ENCODE peak calls at places on chromosomes 7 and 10, in five cellular contexts. Y is HFF-Myc, I is transverse colon, H is AG09309, Q is adrenal gland. W is an unnamed sample.

GRCh38 chr10:29807407-29807806 is 172.6 kb upstream of the SVIL start:
- DNase-seq in Y (peak; percentile 58), I (no peak), H (peak; percentile 13), Q (no peak), W (peak; percentile 88)

GRCh38 chr10:47443145-47443544 is 40.8 kb downstream of the ANXA8 start:
- DNase-seq in Y (no peak), I (no peak), H (no peak), Q (no peak), W (no peak)

GRCh38 chr10:80078448-80079311 is at the start of gene TMEM254:
- DNase-seq in Y (peak; percentile 66), I (peak; percentile 94), H (peak; percentile 39), Q (peak; percentile 94), W (peak; percentile 88)

GRCh38 chr10:22693371-22693784 is 21.0 kb downstream of the PIP4K2A start:
- DNase-seq in Y (peak; percentile 58), I (no peak), H (no peak), Q (peak; percentile 46), W (peak; percentile 85)

GRCh38 chr7:128032605-128033235 is 1.5 kb upstream of the LRRC4 start:
- DNase-seq in Y (no peak), I (no peak), H (no peak), Q (peak; percentile 47), W (no peak)

GRCh38 chr10:18308600-18308999 is 168.4 kb downstream of the CACNB2 start:
- DNase-seq in Y (no peak), I (no peak), H (no peak), Q (no peak), W (peak; percentile 33)

GRCh38 chr7:120052884-120053382 is 220.0 kb upstream of the KCND2 start:
- DNase-seq in Y (no peak), I (peak; percentile 10), H (peak; percentile 46), Q (peak; percentile 84), W (peak; percentile 99)

GRCh38 chr10:56383806-56384205 is 22.7 kb upstream of the ZWINT start:
- DNase-seq in Y (no peak), I (no peak), H (no peak), Q (no peak), W (no peak)

GRCh38 chr10:14569274-14570060 is 205.2 kb downstream of the FAM107B start:
- DNase-seq in Y (no peak), I (peak; percentile 56), H (no peak), Q (no peak), W (no peak)

GRCh38 chr7:75937958-75938786 is 23.2 kb downstream of the POR start:
- DNase-seq in Y (peak; percentile 89), I (peak; percentile 26), H (peak; percentile 77), Q (peak; percentile 94), W (peak; percentile 99)

GRCh38 chr10:6607778-6608177 is 27.7 kb upstream of the PRKCQ start:
- DNase-seq in Y (peak; percentile 7), I (no peak), H (no peak), Q (peak; percentile 25), W (no peak)

GRCh38 chr10:100356067-100357017 is 9.3 kb downstream of the SCD start:
- DNase-seq in Y (no peak), I (no peak), H (no peak), Q (no peak), W (no peak)

GRCh38 chr7:17101207-17101696 is 197.2 kb upstream of the AHR start:
- DNase-seq in Y (no peak), I (no peak), H (no peak), Q (no peak), W (no peak)

GRCh38 chr10:28293238-28294168 is 9.4 kb downstream of the MPP7 start:
- DNase-seq in Y (no peak), I (no peak), H (no peak), Q (no peak), W (no peak)

GRCh38 chr10:2836921-2837662 is 230.3 kb upstream of the PFKP start:
- DNase-seq in Y (no peak), I (no peak), H (no peak), Q (no peak), W (no peak)

DNA sequence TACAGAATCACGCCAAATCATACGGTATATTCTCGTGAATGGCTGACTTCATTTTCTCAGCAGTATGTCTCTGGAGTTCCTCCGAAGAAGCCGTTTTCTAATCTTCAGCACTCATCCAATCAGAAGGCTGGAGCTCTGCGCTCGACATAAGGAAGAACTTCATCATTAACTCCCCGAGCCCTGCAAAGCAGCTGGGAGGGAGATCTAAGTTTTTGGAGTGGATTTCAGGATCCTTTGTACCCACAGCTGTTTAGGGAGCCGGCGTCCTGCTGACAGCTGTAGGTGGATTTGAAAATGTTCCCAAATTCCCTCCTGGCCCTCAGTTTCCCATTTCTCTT is 40.7 kb upstream of the SDK1 start:
- DNase-seq in Y (no peak), I (no peak), H (no peak), Q (no peak), W (peak; percentile 69)
- H3K4me3 ChIP-seq in Y (peak overlapping the region; percentile 41), I (peak overlapping the region; percentile 34), H (peak overlapping the region; percentile 24), Q (no peak overlapping the region), W (peak overlapping the region; percentile 66)

GRCh38 chr10:117553815-117554172 is 11.2 kb downstream of the EMX2 start:
- DNase-seq in Y (no peak), I (no peak), H (no peak), Q (no peak), W (no peak)

GRCh38 chr10:117553171-117553814 is 10.7 kb downstream of the EMX2 start:
- DNase-seq in Y (no peak), I (no peak), H (no peak), Q (no peak), W (no peak)

GRCh38 chr10:117552156-117552620 is 9.6 kb downstream of the EMX2 start:
- DNase-seq in Y (no peak), I (no peak), H (no peak), Q (no peak), W (no peak)

GRCh38 chr10:117551322-117552155 is 9.0 kb downstream of the EMX2 start:
- DNase-seq in Y (no peak), I (no peak), H (no peak), Q (no peak), W (no peak)

DNA sequence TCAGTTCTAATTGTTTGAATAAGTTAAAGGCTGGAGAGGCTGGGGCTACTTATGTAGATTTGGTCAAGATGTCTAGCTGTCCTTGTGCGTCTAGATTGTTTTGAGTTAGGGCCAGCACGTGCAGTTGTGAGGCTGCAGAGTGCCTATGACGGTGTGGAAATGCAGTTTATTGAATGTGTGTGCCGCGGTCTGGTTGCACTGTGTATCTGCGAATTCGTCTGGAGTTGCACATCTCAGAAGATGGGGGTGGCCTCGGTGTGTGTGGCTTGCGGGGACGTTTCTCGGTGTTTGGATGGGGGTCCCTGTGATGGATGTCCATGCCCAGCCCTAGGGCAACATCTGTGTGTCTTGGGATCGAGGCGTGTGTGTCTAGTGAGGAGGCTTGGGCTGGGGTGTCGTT is 10.2 kb downstream of the EMX2 start:
- DNase-seq in Y (no peak), I (no peak), H (no peak), Q (no peak), W (no peak)
- H3K4me3 ChIP-seq in Y (no peak overlapping the region), I (no peak overlapping the region), H (no peak overlapping the region), Q (no peak overlapping the region), W (no peak overlapping the region)

DNA sequence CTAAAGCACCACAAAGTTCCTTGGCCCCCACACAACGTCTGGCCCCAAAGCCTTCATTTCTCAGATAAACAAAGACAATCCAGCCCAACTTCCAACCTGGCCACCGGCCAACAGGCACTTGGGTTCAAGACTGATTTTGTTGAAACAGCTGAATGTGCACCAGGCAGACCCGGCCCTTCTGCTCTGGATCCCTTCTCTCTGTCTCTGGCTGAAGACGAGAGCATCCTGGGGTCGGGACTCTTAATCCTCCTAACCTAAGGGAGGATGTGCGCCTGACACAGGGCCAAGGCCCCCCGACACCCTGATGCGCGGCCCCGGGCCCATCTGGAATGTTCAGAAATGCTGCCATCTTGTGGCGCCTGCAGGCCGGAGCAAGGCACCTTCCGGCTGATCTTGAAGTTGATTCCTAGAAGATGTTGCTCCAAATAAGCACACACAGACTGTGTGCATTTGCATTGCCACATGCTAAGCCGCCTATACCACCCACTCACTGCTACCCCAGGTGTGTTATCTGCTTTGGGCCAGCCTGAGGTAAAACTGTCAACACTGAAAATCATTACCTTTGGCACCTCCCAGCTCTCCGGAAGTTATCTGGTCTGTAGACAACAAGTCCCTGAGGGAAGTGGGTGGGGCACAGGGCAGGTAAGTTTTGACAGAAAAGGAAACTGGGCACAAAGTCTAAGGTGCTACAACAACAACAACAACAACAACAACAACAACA is 98.4 kb upstream of the HABP2 start:
- DNase-seq in Y (no peak), I (peak; percentile 46), H (no peak), Q (peak; percentile 47), W (peak; percentile 45)
- H3K4me3 ChIP-seq in Y (no peak overlapping the region), I (no peak overlapping the region), H (no peak overlapping the region), Q (no peak overlapping the region), W (no peak overlapping the region)

DNA sequence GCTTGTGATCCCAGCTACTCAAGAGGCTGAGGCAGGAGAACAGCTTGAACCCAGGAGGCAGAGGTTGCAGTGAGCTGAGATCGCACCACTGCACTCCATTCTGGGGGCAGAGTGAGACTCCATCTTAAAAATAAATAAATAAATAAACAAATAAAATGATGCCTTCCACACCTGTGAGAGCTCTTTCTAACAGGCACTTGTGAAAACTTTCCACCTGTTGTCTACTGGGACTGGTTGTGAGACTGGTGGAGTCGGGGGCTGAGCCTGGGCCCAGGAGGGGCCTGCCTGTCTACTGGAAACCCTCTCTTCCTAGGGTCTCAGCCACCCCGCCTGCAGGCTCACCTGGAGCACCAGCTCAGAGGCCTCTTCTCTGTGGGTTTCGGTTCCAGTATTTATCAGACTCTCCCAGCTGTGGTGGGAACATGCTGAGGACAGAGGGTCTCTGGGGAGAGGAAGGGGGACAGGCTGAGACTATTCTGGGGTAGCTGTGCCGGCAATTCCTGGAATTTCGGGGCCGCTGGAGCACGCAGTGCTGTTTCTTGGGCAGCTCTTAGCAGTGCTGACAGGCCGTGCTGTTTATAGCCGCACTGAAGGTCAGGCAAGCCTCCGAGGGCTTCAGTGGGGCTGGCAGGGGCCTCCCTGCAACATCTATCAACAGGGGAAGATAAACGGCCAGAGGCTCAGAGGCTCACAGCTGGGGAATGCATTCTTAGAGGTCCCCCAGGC is 3.8 kb downstream of the LDB3 start:
- DNase-seq in Y (no peak), I (no peak), H (no peak), Q (peak; percentile 76), W (no peak)
- H3K4me3 ChIP-seq in Y (no peak overlapping the region), I (no peak overlapping the region), H (no peak overlapping the region), Q (no peak overlapping the region), W (no peak overlapping the region)

GRCh38 chr7:64672414-64672813 is 6.5 kb downstream of the ZNF107 start:
- DNase-seq in Y (no peak), I (no peak), H (no peak), Q (no peak), W (no peak)
- H3K4me3 ChIP-seq in Y (no peak overlapping the region), I (no peak overlapping the region), H (no peak overlapping the region), Q (no peak overlapping the region), W (no peak overlapping the region)

GRCh38 chr10:84172435-84173356 is 905 bp upstream of the GPR15LG start:
- DNase-seq in Y (no peak), I (peak; percentile 61), H (no peak), Q (no peak), W (no peak)
- H3K4me3 ChIP-seq in Y (no peak overlapping the region), I (no peak overlapping the region), H (no peak overlapping the region), Q (no peak overlapping the region), W (no peak overlapping the region)